ENCODE peak calls at places on chromosomes 12 and 14, in five cellular contexts. O is mesendoderm, D is H1, V is mesenchymal stem cell, Y is H9. I is an unnamed sample.

GRCh38 chr12:124440841-124441381 is 126.5 kb downstream of the NCOR2 start:
- DNase-seq in Y (no peak), O (no peak), D (no peak), V (no peak), I (no peak)

GRCh38 chr12:100908501-100908900 is 113.9 kb downstream of the ANO4 start:
- DNase-seq in O (no peak), Y (no peak), D (no peak), V (peak; percentile 90), I (peak; percentile 88)

GRCh38 chr12:25887367-25887766 is 71.1 kb upstream of the RASSF8 start:
- DNase-seq in Y (no peak), O (no peak), D (no peak), V (no peak), I (no peak)

GRCh38 chr12:98653866-98654493 is 8.9 kb downstream of the APAF1 start:
- DNase-seq in V (peak; percentile 73), O (peak; percentile 59), D (no peak), Y (no peak), I (peak; percentile 70)

GRCh38 chr12:67747869-67748760 is 99.6 kb downstream of the DYRK2 start:
- DNase-seq in D (no peak), V (peak; percentile 49), O (no peak), Y (no peak), I (peak; percentile 72)

GRCh38 chr14:55482936-55483605 is 42.7 kb upstream of the TBPL2 start:
- DNase-seq in Y (no peak), D (no peak), V (no peak), O (no peak), I (no peak)

GRCh38 chr14:71202881-71203280 is 295.6 kb downstream of the PCNX1 start:
- DNase-seq in D (no peak), Y (no peak), V (no peak), O (peak; percentile 31), I (peak; percentile 23)

GRCh38 chr14:80275208-80275850 is 64.0 kb upstream of the DIO2 start:
- DNase-seq in Y (no peak), V (peak; percentile 3), D (no peak), O (no peak), I (peak; percentile 63)

GRCh38 chr12:51949342-51950030 is 2.0 kb upstream of the ACVR1B start:
- DNase-seq in V (no peak), D (peak; percentile 20), O (no peak), Y (no peak), I (no peak)

GRCh38 chr14:72604133-72604532 is 289.8 kb downstream of the DPF3 start:
- DNase-seq in D (no peak), Y (no peak), O (no peak), V (no peak), I (no peak)

GRCh38 chr14:54786816-54787215 is 115.8 kb downstream of the GCH1 start:
- DNase-seq in D (no peak), O (no peak), V (no peak), Y (no peak), I (no peak)

GRCh38 chr12:121128908-121129704 is 3.6 kb upstream of the P2RX7 start:
- DNase-seq in V (peak; percentile 97), O (peak; percentile 50), Y (peak; percentile 72), D (peak; percentile 53), I (peak; percentile 27)

GRCh38 chr14:34966413-34966812 is 16.4 kb upstream of the SRP54 start:
- DNase-seq in V (no peak), D (peak; percentile 10), O (no peak), Y (no peak), I (no peak)

GRCh38 chr12:8018666-8019581 is 13.6 kb upstream of the FOXJ2 start:
- DNase-seq in V (peak; percentile 15), Y (peak; percentile 97), D (peak; percentile 87), O (peak; percentile 91), I (no peak)

GRCh38 chr12:54306925-54307731 is 6.3 kb upstream of the NFE2 start:
- DNase-seq in D (no peak), V (no peak), Y (peak; percentile 64), O (no peak), I (no peak)

GRCh38 chr12:122006186-122006926 is 15.3 kb upstream of the BCL7A start:
- DNase-seq in D (no peak), Y (no peak), V (no peak), O (no peak), I (no peak)

GRCh38 chr12:57811028-57811755 is 7.3 kb downstream of the AVIL start:
- DNase-seq in Y (no peak), V (no peak), D (no peak), O (no peak), I (no peak)

GRCh38 chr12:114703060-114703493 is 19.1 kb upstream of the TBX3 start:
- DNase-seq in D (no peak), Y (peak; percentile 48), O (peak; percentile 81), V (no peak), I (no peak)

GRCh38 chr12:69998922-69999321 is 173.9 kb downstream of the MYRFL start:
- DNase-seq in V (no peak), D (no peak), O (no peak), Y (no peak), I (no peak)

GRCh38 chr14:24979725-24980239 is 70.2 kb downstream of the STXBP6 start:
- DNase-seq in O (no peak), D (no peak), Y (no peak), V (no peak), I (no peak)

GRCh38 chr14:78758333-78758732 is 588.2 kb downstream of the NRXN3 start:
- DNase-seq in O (peak; percentile 67), Y (no peak), V (peak; percentile 3), D (no peak), I (peak; percentile 17)

GRCh38 chr12:30997685-30998440 is 71.3 kb downstream of the TSPAN11 start:
- DNase-seq in V (no peak), O (no peak), D (no peak), Y (no peak), I (no peak)
- H2BK5ac ChIP-seq in V (no peak overlapping the region), O (no peak overlapping the region), D (no peak overlapping the region), Y (no peak overlapping the region), I (no peak overlapping the region)

DNA sequence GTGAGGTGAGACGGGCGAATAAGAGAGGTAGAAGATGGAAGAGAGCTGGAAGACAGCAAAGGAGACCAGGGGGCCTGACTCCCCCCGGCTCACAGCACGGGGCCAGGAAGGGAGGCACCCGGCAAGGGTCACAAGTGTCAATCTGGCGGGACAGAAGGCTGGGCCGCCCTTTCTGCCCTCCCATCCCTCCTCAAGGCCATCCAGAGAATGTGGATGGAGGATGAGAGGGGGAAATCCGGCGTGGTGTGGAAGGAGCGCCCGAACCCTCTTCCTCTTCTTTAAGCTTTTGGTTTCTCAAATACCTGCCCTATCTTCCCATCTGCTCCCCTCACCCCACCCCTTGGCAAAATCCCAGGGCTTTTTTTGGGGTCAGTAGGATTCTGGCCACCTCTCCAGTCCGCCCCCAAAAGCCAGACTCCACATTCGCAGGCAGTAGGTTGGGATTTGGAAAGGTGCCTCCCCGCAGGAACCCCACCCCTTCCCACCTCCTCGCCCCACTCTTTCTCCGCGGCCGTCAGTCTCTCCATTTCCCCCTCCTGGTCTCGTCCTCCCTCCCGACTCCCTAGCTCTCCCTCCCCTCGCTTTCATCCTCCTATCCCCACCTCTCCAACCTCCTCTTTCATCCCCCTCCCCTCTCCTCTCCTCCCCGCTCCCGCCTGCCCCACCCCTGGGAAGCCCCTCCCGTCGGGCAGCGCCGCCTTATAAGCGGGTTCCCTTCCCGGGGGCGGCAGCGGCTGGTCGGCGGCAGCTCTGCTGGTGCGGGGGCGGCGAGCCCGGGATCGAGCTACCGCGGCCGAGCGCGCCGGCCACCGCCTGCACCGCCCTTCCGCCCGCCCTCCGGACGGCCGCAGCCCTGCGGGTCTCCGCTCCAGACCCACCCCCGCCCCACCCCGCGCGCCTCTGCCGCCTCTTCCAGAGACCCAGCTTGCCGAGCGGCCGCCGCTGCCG is at the start of gene PTMS:
- DNase-seq in V (peak; percentile 89), O (peak; percentile 98), D (peak; percentile 88), Y (peak; percentile 97), I (peak; percentile 92)
- H2BK5ac ChIP-seq in V (peak within 1 kb of the TSS; percentile 76), O (peak within 1 kb of the TSS; percentile 89), D (peak within 1 kb of the TSS; percentile 73), Y (no peak within 1 kb of the TSS), I (peak within 1 kb of the TSS; percentile 82)

DNA sequence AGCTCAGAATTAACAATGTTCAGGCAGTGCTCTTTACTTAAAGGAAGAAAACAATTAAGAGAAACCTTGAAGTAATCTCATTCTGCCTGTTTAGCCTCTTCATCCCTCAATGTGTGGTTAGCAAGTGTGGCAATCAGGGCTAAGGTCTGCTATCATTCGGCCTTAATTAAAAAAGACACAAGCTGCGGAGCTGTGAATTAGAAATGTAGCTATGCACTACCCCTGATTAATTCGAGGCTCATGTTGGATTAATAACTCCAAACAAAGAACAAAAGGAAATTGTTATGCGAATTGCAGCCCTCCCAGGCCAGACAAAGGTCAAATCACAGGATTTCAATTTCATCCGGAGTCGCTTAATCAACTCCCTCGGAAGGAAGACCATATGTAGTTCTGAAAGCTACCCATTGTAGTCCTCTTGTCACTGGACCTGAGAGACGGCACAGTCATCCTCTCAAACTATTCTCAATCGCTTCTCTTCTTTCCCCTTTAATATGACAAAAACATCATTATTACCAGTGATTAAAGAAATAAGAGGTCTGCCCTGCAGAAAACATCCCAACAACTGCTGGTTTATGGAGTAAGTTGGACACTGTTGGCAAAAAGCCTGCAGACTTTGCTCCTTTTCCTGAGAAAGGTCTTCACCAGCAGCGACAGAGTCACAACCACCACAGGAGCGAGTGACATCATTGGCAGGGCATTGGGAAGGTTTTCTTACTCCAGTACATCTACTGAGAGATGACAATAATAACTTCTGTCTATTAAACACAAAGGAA is 71.1 kb upstream of the SOX5 start:
- DNase-seq in O (peak; percentile 26), D (no peak), V (no peak), Y (no peak), I (no peak)
- H2BK5ac ChIP-seq in O (no peak overlapping the region), D (no peak overlapping the region), V (no peak overlapping the region), Y (no peak overlapping the region), I (no peak overlapping the region)

GRCh38 chr12:61414470-61414869 is 845.7 kb upstream of the USP15 start:
- DNase-seq in V (no peak), O (no peak), Y (no peak), D (no peak), I (no peak)
- H2BK5ac ChIP-seq in V (no peak overlapping the region), O (no peak overlapping the region), Y (no peak overlapping the region), D (no peak overlapping the region), I (no peak overlapping the region)

GRCh38 chr12:53065975-53066593 is 13.1 kb downstream of the SPRYD3 start:
- DNase-seq in D (peak; percentile 93), V (peak; percentile 83), Y (peak; percentile 80), O (peak; percentile 74), I (peak; percentile 81)
- H2BK5ac ChIP-seq in D (no peak overlapping the region), V (no peak overlapping the region), Y (no peak overlapping the region), O (no peak overlapping the region), I (peak overlapping the region; percentile 74)